ENCODE peak calls at places on chromosomes 3 and 15, in seven cellular contexts. C is HT-29, M is DMS 273 treated with DMSO at 0.1 percent for 48 hours, D is colonic mucosa, P is fibroblast of the conjunctiva, B is NCI-H1105, J is MV-4-11. V is an unnamed sample.

GRCh38 chr15:40767838-40768491 is 1.8 kb upstream of the C15orf62 start:
- DNase-seq in M (no peak), C (no peak), D (no peak), J (no peak), B (no peak), P (no peak), V (no peak)

GRCh38 chr15:59736181-59736580 is 47.1 kb upstream of the BNIP2 start:
- DNase-seq in D (no peak), C (no peak), M (no peak), P (no peak), J (no peak), B (no peak), V (no peak)

GRCh38 chr3:74124716-74125115 is 489.7 kb downstream of the CNTN3 start:
- DNase-seq in C (no peak), P (no peak), B (no peak), J (no peak), M (no peak), D (no peak), V (no peak)

GRCh38 chr15:48642795-48643194 is 2.7 kb downstream of the FBN1 start:
- DNase-seq in D (no peak), P (no peak), M (no peak), J (no peak), C (no peak), B (no peak), V (no peak)

GRCh38 chr3:126158016-126158911 is 22.1 kb downstream of the ALDH1L1 start:
- DNase-seq in J (no peak), M (no peak), B (no peak), D (no peak), C (no peak), P (no peak), V (no peak)

GRCh38 chr3:145175626-145176025 is 985.4 kb downstream of the PLOD2 start:
- DNase-seq in C (no peak), D (no peak), J (peak), P (no peak), M (no peak), B (no peak), V (no peak)

GRCh38 chr15:77024273-77025065 is 29.5 kb downstream of the PSTPIP1 start:
- DNase-seq in J (peak), D (peak), B (peak), M (peak), C (peak), P (peak), V (peak)

GRCh38 chr3:143083781-143084180 is 35.8 kb upstream of the CHST2 start:
- DNase-seq in D (no peak), P (no peak), B (no peak), J (peak), C (no peak), M (no peak), V (no peak)

GRCh38 chr3:52533623-52534280 is at the start of gene NT5DC2:
- DNase-seq in D (peak), J (peak), B (peak), M (no peak), C (peak), P (peak), V (peak)

GRCh38 chr15:56356616-56357015 is 8.6 kb upstream of the TEX9 start:
- DNase-seq in M (no peak), D (no peak), C (peak), J (peak), B (no peak), P (no peak), V (no peak)

GRCh38 chr3:128597900-128598299 is 52.7 kb downstream of the RPN1 start:
- DNase-seq in J (no peak), C (no peak), P (no peak), D (no peak), B (no peak), M (no peak), V (no peak)

GRCh38 chr3:115766587-115767492 is 143.5 kb downstream of the GAP43 start:
- DNase-seq in M (no peak), P (no peak), B (no peak), J (no peak), C (no peak), D (no peak), V (no peak)

GRCh38 chr3:159245871-159246270 is 444.0 kb downstream of the MFSD1 start:
- DNase-seq in P (no peak), B (no peak), M (no peak), D (no peak), J (no peak), C (no peak), V (no peak)

GRCh38 chr3:43959498-43960447 is 269.0 kb downstream of the ABHD5 start:
- DNase-seq in J (no peak), C (no peak), M (peak), B (no peak), D (no peak), P (no peak), V (no peak)

GRCh38 chr15:22979699-22980188 is 424 bp downstream of the CYFIP1 start:
- DNase-seq in B (no peak), D (peak), M (no peak), C (no peak), P (no peak), J (no peak), V (peak)

GRCh38 chr3:70519913-70520659 is 207.6 kb upstream of the MDFIC2 start:
- DNase-seq in C (no peak), D (no peak), M (peak), P (no peak), B (no peak), J (no peak), V (no peak)

GRCh38 chr15:44092221-44092620 is 102.8 kb downstream of the FRMD5 start:
- DNase-seq in M (no peak), C (no peak), P (no peak), B (no peak), J (no peak), D (no peak), V (no peak)

GRCh38 chr3:115085197-115085865 is 61.8 kb downstream of the ZBTB20 start:
- DNase-seq in D (no peak), J (no peak), C (no peak), P (no peak), M (peak), B (no peak), V (no peak)

GRCh38 chr15:58469432-58470353 is 37.9 kb downstream of the LIPC start:
- DNase-seq in M (no peak), J (peak), P (peak), B (no peak), D (peak), C (peak), V (no peak)

GRCh38 chr3:149764302-149764701 is 12.0 kb upstream of the COMMD2 start:
- DNase-seq in P (no peak), C (no peak), D (no peak), B (no peak), M (no peak), J (no peak), V (no peak)

GRCh38 chr3:39415983-39416382 is 9.5 kb downstream of the RPSA start:
- DNase-seq in B (no peak), C (no peak), J (no peak), P (no peak), D (no peak), M (no peak), V (no peak)

GRCh38 chr3:38834110-38834509 is 18.1 kb upstream of the SCN10A start:
- DNase-seq in J (peak), M (no peak), P (peak), B (no peak), D (peak), C (peak), V (no peak)

V was measured in germinal center.